ENCODE peak calls at places on chromosomes 5 and 9, in seven cellular contexts. E is endothelial cell of umbilical vein, R is HCT116, G is transverse colon, H is stomach, K is prostate gland, L is spleen. I is an unnamed sample.

GRCh38 chr5:178670486-178670885 is 43.6 kb upstream of the CLK4 start:
- DNase-seq in H (no peak), R (no peak), K (no peak), G (no peak), L (no peak), E (no peak), I (no peak)

GRCh38 chr9:10079284-10079964 is 533.4 kb downstream of the PTPRD start:
- DNase-seq in K (no peak), L (no peak), G (no peak), H (no peak), R (no peak), E (no peak), I (no peak)

GRCh38 chr9:93978498-93978897 is 23.3 kb upstream of the BARX1 start:
- DNase-seq in H (no peak), R (no peak), G (no peak), L (no peak), E (no peak), K (no peak), I (no peak)

GRCh38 chr5:42591026-42591425 is 165.6 kb upstream of the CCDC152 start:
- DNase-seq in R (no peak), H (no peak), G (no peak), E (no peak), L (no peak), K (no peak), I (no peak)

GRCh38 chr5:158461240-158461854 is 602.4 kb upstream of the CLINT1 start:
- DNase-seq in E (no peak), L (no peak), G (no peak), K (no peak), H (no peak), R (no peak), I (no peak)

GRCh38 chr5:124132843-124133242 is 613.6 kb downstream of the ZNF608 start:
- DNase-seq in L (no peak), K (no peak), E (no peak), R (no peak), G (no peak), H (no peak), I (no peak)

GRCh38 chr5:172864747-172865146 is 30.7 kb downstream of the ERGIC1 start:
- DNase-seq in H (no peak), L (no peak), E (no peak), R (no peak), K (no peak), G (no peak), I (no peak)

GRCh38 chr5:33444542-33444941 is 3.8 kb downstream of the TARS1 start:
- DNase-seq in K (no peak), L (no peak), H (no peak), R (no peak), E (no peak), G (no peak), I (no peak)

GRCh38 chr9:78278177-78278777 is 18.6 kb upstream of the PSAT1 start:
- DNase-seq in G (no peak), K (no peak), R (no peak), H (no peak), E (no peak), L (no peak), I (no peak)

GRCh38 chr5:112892776-112893175 is 29.3 kb downstream of the REEP5 start:
- DNase-seq in K (no peak), L (no peak), G (no peak), H (no peak), R (no peak), E (no peak), I (no peak)

GRCh38 chr5:57042524-57042931 is 90.6 kb upstream of the MIER3 start:
- DNase-seq in L (no peak), E (no peak), R (no peak), K (no peak), H (no peak), G (no peak), I (no peak)

GRCh38 chr9:112041536-112042243 is 133.4 kb downstream of the SUSD1 start:
- DNase-seq in L (no peak), R (peak; percentile 81), H (no peak), E (peak; percentile 83), G (no peak), K (no peak), I (no peak)

GRCh38 chr5:170885281-170885680 is 23.5 kb downstream of the RANBP17 start:
- DNase-seq in R (no peak), G (no peak), H (no peak), L (no peak), K (no peak), E (no peak), I (no peak)

GRCh38 chr5:180352976-180353225 is 235 bp downstream of the GFPT2 start:
- DNase-seq in E (no peak), K (no peak), R (no peak), H (no peak), G (no peak), L (no peak), I (no peak)

GRCh38 chr9:116435706-116436105 is 251.4 kb upstream of the TRIM32 start:
- DNase-seq in E (no peak), R (no peak), G (no peak), K (no peak), H (no peak), L (no peak), I (no peak)

GRCh38 chr5:146076455-146076854 is 28.9 kb downstream of the PLAC8L1 start:
- DNase-seq in K (no peak), L (no peak), G (no peak), E (no peak), H (no peak), R (no peak), I (no peak)

GRCh38 chr9:109769250-109769649 is 10.7 kb upstream of the PALM2AKAP2 start:
- DNase-seq in E (no peak), H (no peak), R (no peak), L (no peak), K (no peak), G (no peak), I (no peak)

GRCh38 chr9:136661641-136662325 is 933 bp upstream of the EGFL7 start:
- DNase-seq in H (no peak), G (no peak), L (no peak), E (peak; percentile 30), K (no peak), R (no peak), I (no peak)

GRCh38 chr5:176541338-176542134 is 4.3 kb upstream of the RNF44 start:
- DNase-seq in K (peak; percentile 62), L (peak; percentile 96), E (peak; percentile 47), R (no peak), G (peak; percentile 86), H (peak; percentile 75), I (no peak)

GRCh38 chr9:131562032-131562959 is 17.0 kb downstream of the PRRT1B start:
- DNase-seq in L (no peak), G (no peak), K (no peak), R (no peak), E (no peak), H (no peak), I (no peak)

GRCh38 chr9:127664678-127665507 is 41.9 kb upstream of the CFAP157 start:
- DNase-seq in L (no peak), R (no peak), E (peak; percentile 67), K (peak; percentile 57), H (no peak), G (peak; percentile 16), I (no peak)

GRCh38 chr5:65482727-65483473 is 1.2 kb upstream of the ADAMTS6 start:
- DNase-seq in G (no peak), R (no peak), L (no peak), H (no peak), E (peak; percentile 85), K (no peak), I (no peak)

DNA sequence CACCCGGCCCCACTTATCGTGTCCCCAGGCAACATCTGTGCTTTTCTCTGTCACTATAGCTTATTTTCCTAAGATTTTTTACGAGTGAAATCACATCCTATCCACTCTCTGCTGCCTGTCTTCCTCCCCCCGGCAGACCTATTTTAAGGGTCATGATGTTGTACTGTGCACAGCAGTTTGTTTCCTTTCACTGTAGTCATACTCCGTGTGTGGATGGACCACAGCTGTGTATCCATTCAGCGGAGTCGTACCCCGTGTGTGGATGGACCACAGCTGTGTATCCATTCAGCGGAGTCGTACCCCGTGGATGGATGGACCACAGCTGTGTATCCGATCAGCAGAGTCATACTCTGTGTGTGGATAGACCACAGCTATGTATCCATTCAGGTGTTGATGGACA is 8.7 kb upstream of the FCN2 start:
- DNase-seq in E (peak; percentile 8), R (no peak), K (no peak), H (no peak), L (no peak), G (no peak), I (no peak)
- TF ChIP-seq POLR2AphosphoS5 in E (no peak), R (no peak), K (no peak), H (no peak), L (no peak), G (peak; percentile 77), I (no peak)

GRCh38 chr9:129881547-129882324 is 46.5 kb downstream of the USP20 start:
- DNase-seq in H (no peak), L (no peak), K (no peak), G (no peak), R (no peak), E (no peak), I (no peak)
- TF ChIP-seq POLR2A in H (no peak), L (no peak), K (no peak), G (no peak), R (no peak), E (no peak), I (no peak)

DNA sequence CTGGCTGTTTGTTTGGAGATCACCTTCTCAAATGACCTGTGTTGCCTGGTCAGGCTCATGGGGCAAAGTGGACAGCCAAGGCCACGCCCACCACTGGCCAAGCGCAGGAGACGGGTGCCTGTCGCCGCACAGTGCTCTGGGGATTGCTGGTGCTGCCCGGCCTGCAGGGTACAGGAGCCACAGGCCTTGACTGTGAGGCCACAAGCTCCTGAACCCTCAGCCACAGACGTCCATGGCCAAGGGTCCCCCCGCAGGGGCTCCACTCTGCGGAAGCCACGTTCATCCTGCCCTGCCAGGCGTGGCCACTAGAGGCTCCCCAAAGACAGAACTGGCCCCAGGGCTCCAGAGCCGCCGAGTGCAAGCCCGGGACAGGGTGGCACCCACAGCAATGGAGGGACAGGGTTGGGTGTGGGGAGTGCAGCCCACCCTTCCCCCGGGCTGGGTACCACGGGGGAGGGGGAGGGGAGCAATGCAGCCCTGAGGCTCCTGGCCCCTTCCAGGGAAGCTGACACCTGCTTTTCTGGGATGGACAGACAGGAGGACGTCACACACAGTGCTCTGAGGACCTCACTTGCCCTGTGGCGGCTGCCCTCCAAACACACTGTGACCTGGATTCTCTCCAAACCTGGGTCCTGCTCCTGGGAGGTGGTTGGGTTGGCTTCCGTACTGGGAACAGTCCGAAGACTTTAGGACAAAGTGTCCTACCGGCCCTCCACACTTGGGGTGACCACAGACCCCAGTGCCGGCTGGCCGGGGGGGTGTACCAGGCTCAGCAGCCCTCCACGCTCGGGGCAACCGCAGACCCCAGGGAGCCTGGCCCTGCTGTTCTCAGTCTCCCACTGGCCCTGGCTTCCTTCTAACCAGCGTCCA is 21.5 kb downstream of the TPPP start:
- DNase-seq in L (peak; percentile 88), H (peak; percentile 78), K (peak; percentile 51), G (peak; percentile 80), E (peak; percentile 52), R (no peak), I (peak; percentile 92)
- TF ChIP-seq CTCF in L (peak; percentile 84), H (peak; percentile 97), K (peak; percentile 88), G (peak; percentile 96), E (peak; percentile 83), R (peak; percentile 92), I (peak; percentile 93)

DNA sequence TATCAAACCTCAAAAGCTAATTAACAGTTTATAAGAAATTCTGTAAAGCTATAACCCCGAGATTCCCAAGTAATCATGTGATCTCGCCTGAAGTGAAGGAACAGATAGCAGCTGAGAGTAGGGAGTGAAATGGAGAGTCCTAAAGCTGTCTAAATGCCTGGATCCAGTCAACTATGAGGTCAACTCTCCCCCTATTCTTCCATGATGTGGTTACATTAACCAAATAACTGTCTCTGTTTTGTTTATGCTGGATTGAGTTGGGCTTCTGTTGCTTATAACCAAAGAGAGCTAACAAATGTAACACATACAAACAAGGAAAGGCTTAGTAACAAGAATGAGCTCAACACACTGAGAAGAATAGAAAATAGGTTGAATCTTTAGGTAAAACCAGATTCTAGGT is 41.6 kb downstream of the GKAP1 start:
- DNase-seq in K (no peak), R (no peak), E (no peak), H (no peak), L (no peak), G (no peak), I (no peak)
- TF ChIP-seq POLR2AphosphoS5 in K (no peak), R (no peak), E (no peak), H (no peak), L (no peak), G (no peak), I (no peak)